ENCODE peak calls at places on chromosomes 1 and 21, in four cellular contexts. One of them, this sample, is unnamed.

GRCh38 chr1:240528566-240528965 is 83.4 kb downstream of the GREM2 start:
- DNase-seq in H1: no peak
- DNase-seq in trophoblast cell: no peak
- DNase-seq in neuronal stem cell: no peak
- DNase-seq in this sample: no peak

GRCh38 chr1:25544819-25545218 is 1.4 kb downstream of the LDLRAP1 start:
- DNase-seq in H1: no peak
- DNase-seq in trophoblast cell: no peak
- DNase-seq in neuronal stem cell: no peak
- DNase-seq in this sample: no peak

GRCh38 chr1:109370712-109371270 is 26.9 kb downstream of the SORT1 start:
- DNase-seq in H1: no peak
- DNase-seq in trophoblast cell: no peak
- DNase-seq in neuronal stem cell: no peak
- DNase-seq in this sample: peak; percentile 93

GRCh38 chr1:94796269-94796668 is 23.9 kb upstream of the SLC44A3 start:
- DNase-seq in H1: no peak
- DNase-seq in trophoblast cell: no peak
- DNase-seq in neuronal stem cell: no peak
- DNase-seq in this sample: no peak

GRCh38 chr1:56758135-56758534 is 61.1 kb downstream of the FYB2 start:
- DNase-seq in H1: peak; percentile 47
- DNase-seq in trophoblast cell: peak; percentile 20
- DNase-seq in neuronal stem cell: peak; percentile 24
- DNase-seq in this sample: no peak

GRCh38 chr1:170168263-170168662 is 22.5 kb downstream of the NTMT2 start:
- DNase-seq in H1: no peak
- DNase-seq in trophoblast cell: no peak
- DNase-seq in neuronal stem cell: no peak
- DNase-seq in this sample: peak; percentile 53

GRCh38 chr1:34199927-34200326 is 23.2 kb downstream of the C1orf94 start:
- DNase-seq in H1: no peak
- DNase-seq in trophoblast cell: peak; percentile 30
- DNase-seq in neuronal stem cell: no peak
- DNase-seq in this sample: no peak

GRCh38 chr1:58392083-58392482 is 154.4 kb downstream of the OMA1 start:
- DNase-seq in H1: no peak
- DNase-seq in trophoblast cell: no peak
- DNase-seq in neuronal stem cell: no peak
- DNase-seq in this sample: no peak

GRCh38 chr1:71365451-71365850 is 284.6 kb upstream of the ZRANB2 start:
- DNase-seq in H1: no peak
- DNase-seq in trophoblast cell: no peak
- DNase-seq in neuronal stem cell: no peak
- DNase-seq in this sample: peak; percentile 9

GRCh38 chr1:185670187-185670627 is 64.0 kb upstream of the HMCN1 start:
- DNase-seq in H1: peak; percentile 62
- DNase-seq in trophoblast cell: peak; percentile 25
- DNase-seq in neuronal stem cell: no peak
- DNase-seq in this sample: peak; percentile 59

GRCh38 chr1:81149649-81150335 is 650.9 kb upstream of the ADGRL2 start:
- DNase-seq in H1: no peak
- DNase-seq in trophoblast cell: no peak
- DNase-seq in neuronal stem cell: no peak
- DNase-seq in this sample: no peak

GRCh38 chr21:37538971-37539590 is 172.5 kb downstream of the DYRK1A start:
- DNase-seq in H1: no peak
- DNase-seq in trophoblast cell: no peak
- DNase-seq in neuronal stem cell: no peak
- DNase-seq in this sample: no peak

GRCh38 chr1:82632164-82632563 is 831.4 kb downstream of the ADGRL2 start:
- DNase-seq in H1: no peak
- DNase-seq in trophoblast cell: no peak
- DNase-seq in neuronal stem cell: no peak
- DNase-seq in this sample: peak; percentile 10

GRCh38 chr1:178613271-178613945 is 100.5 kb downstream of the TEX35 start:
- DNase-seq in H1: no peak
- DNase-seq in trophoblast cell: no peak
- DNase-seq in neuronal stem cell: no peak
- DNase-seq in this sample: no peak

GRCh38 chr1:180057883-180058396 is 96.7 kb upstream of the QSOX1 start:
- DNase-seq in H1: no peak
- DNase-seq in trophoblast cell: no peak
- DNase-seq in neuronal stem cell: no peak
- DNase-seq in this sample: peak; percentile 18

GRCh38 chr1:56496861-56497772 is 82.2 kb downstream of the PLPP3 start:
- DNase-seq in H1: no peak
- DNase-seq in trophoblast cell: no peak
- DNase-seq in neuronal stem cell: no peak
- DNase-seq in this sample: no peak

GRCh38 chr1:8090241-8090702 is 64.2 kb upstream of the ERRFI1 start:
- DNase-seq in H1: no peak
- DNase-seq in trophoblast cell: no peak
- DNase-seq in neuronal stem cell: no peak
- DNase-seq in this sample: peak; percentile 96

GRCh38 chr1:115507256-115507589 is 134.5 kb upstream of the VANGL1 start:
- DNase-seq in H1: no peak
- DNase-seq in trophoblast cell: no peak
- DNase-seq in neuronal stem cell: peak; percentile 26
- DNase-seq in this sample: peak; percentile 43

GRCh38 chr1:31798433-31799195 is 17.2 kb downstream of the SPOCD1 start:
- DNase-seq in H1: no peak
- DNase-seq in trophoblast cell: no peak
- DNase-seq in neuronal stem cell: no peak
- DNase-seq in this sample: peak; percentile 91

GRCh38 chr21:37868896-37869295 is 47.4 kb downstream of the KCNJ6 start:
- DNase-seq in H1: no peak
- DNase-seq in trophoblast cell: peak; percentile 70
- DNase-seq in neuronal stem cell: no peak
- DNase-seq in this sample: peak; percentile 81

GRCh38 chr1:245074232-245074747 is 80.5 kb upstream of the KIF26B start:
- DNase-seq in H1: no peak
- DNase-seq in trophoblast cell: no peak
- DNase-seq in neuronal stem cell: peak; percentile 15
- DNase-seq in this sample: peak; percentile 52

GRCh38 chr1:115838426-115838804 is 2.5 kb downstream of the NHLH2 start:
- DNase-seq in H1: peak; percentile 78
- DNase-seq in trophoblast cell: no peak
- DNase-seq in neuronal stem cell: no peak
- DNase-seq in this sample: no peak

GRCh38 chr1:31765041-31765467 is 914 bp upstream of the ADGRB2 start:
- DNase-seq in H1: no peak
- DNase-seq in trophoblast cell: no peak
- DNase-seq in neuronal stem cell: no peak
- DNase-seq in this sample: no peak

GRCh38 chr1:50416150-50416527 is 7.1 kb downstream of the DMRTA2 start:
- DNase-seq in H1: peak; percentile 64
- DNase-seq in trophoblast cell: no peak
- DNase-seq in neuronal stem cell: no peak
- DNase-seq in this sample: no peak

GRCh38 chr1:1274931-1275431 is 1.3 kb upstream of the UBE2J2 start:
- DNase-seq in H1: no peak
- DNase-seq in trophoblast cell: peak; percentile 45
- DNase-seq in neuronal stem cell: no peak
- DNase-seq in this sample: no peak

GRCh38 chr1:21816602-21817302 is 4.7 kb downstream of the LDLRAD2 start:
- DNase-seq in H1: no peak
- DNase-seq in trophoblast cell: peak; percentile 77
- DNase-seq in neuronal stem cell: no peak
- DNase-seq in this sample: peak; percentile 80

GRCh38 chr1:166485620-166486019 is 318.8 kb upstream of the FAM78B start:
- DNase-seq in H1: no peak
- DNase-seq in trophoblast cell: peak; percentile 56
- DNase-seq in neuronal stem cell: no peak
- DNase-seq in this sample: no peak

GRCh38 chr1:22018583-22019559 is 17.4 kb downstream of the CELA3A start:
- DNase-seq in H1: no peak
- DNase-seq in trophoblast cell: peak; percentile 6
- DNase-seq in neuronal stem cell: no peak
- DNase-seq in this sample: peak; percentile 90

GRCh38 chr21:31509108-31510017 is 150.1 kb upstream of the SOD1 start:
- DNase-seq in H1: peak; percentile 85
- DNase-seq in trophoblast cell: peak; percentile 68
- DNase-seq in neuronal stem cell: no peak
- DNase-seq in this sample: peak; percentile 32

GRCh38 chr1:29125237-29125641 is 1.5 kb upstream of the TMEM200B start:
- DNase-seq in H1: no peak
- DNase-seq in trophoblast cell: no peak
- DNase-seq in neuronal stem cell: peak; percentile 23
- DNase-seq in this sample: no peak

GRCh38 chr1:29122987-29123870 is 474 bp downstream of the TMEM200B start:
- DNase-seq in H1: peak; percentile 75
- DNase-seq in trophoblast cell: no peak
- DNase-seq in neuronal stem cell: peak; percentile 23
- DNase-seq in this sample: peak; percentile 59

GRCh38 chr1:29126198-29126597 is 2.5 kb upstream of the TMEM200B start:
- DNase-seq in H1: no peak
- DNase-seq in trophoblast cell: no peak
- DNase-seq in neuronal stem cell: no peak
- DNase-seq in this sample: no peak

GRCh38 chr1:29123871-29124365 is at the start of gene TMEM200B:
- DNase-seq in H1: no peak
- DNase-seq in trophoblast cell: no peak
- DNase-seq in neuronal stem cell: no peak
- DNase-seq in this sample: no peak

GRCh38 chr1:29124366-29125236 is 898 bp upstream of the TMEM200B start:
- DNase-seq in H1: peak; percentile 93
- DNase-seq in trophoblast cell: peak; percentile 63
- DNase-seq in neuronal stem cell: peak; percentile 74
- DNase-seq in this sample: peak; percentile 85
- H4K91ac ChIP-seq in H1: peak overlapping the region; percentile 98
- H4K91ac ChIP-seq in trophoblast cell: peak overlapping the region; percentile 98
- H4K91ac ChIP-seq in neuronal stem cell: no peak overlapping the region
- H4K91ac ChIP-seq in this sample: peak overlapping the region; percentile 52

GRCh38 chr1:203521071-203521794 is 27.3 kb downstream of the OPTC start:
- DNase-seq in H1: no peak
- DNase-seq in trophoblast cell: no peak
- DNase-seq in neuronal stem cell: no peak
- DNase-seq in this sample: no peak

GRCh38 chr1:203520315-203520714 is 26.4 kb downstream of the OPTC start:
- DNase-seq in H1: no peak
- DNase-seq in trophoblast cell: no peak
- DNase-seq in neuronal stem cell: no peak
- DNase-seq in this sample: peak; percentile 70

GRCh38 chr1:203519053-203519770 is 25.3 kb downstream of the OPTC start:
- DNase-seq in H1: no peak
- DNase-seq in trophoblast cell: peak; percentile 74
- DNase-seq in neuronal stem cell: no peak
- DNase-seq in this sample: no peak

GRCh38 chr1:203518541-203518940 is 24.6 kb downstream of the OPTC start:
- DNase-seq in H1: no peak
- DNase-seq in trophoblast cell: no peak
- DNase-seq in neuronal stem cell: no peak
- DNase-seq in this sample: no peak

DNA sequence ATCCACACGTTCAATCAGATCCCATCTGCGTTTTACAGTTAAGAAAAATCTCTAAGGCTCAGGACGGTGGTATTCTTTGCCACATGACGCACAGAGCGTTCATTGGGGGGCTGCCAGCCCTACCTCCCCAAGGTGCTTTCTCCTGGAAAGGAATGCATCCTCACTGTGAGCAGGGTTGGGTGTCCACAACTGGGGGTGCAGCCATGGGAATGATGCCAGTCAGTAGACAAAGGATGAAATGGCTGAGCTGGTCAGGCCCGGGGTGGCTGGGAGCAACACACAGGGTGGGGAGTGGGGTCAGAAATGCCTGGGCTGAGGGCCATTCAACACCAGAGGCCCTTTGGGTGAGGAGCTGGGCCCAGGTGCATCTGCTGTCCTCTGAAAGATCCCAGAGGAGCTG is 25.9 kb downstream of the OPTC start:
- DNase-seq in H1: no peak
- DNase-seq in trophoblast cell: no peak
- DNase-seq in neuronal stem cell: no peak
- DNase-seq in this sample: no peak
- H2BK12ac ChIP-seq in H1: peak overlapping the region; percentile 98
- H2BK12ac ChIP-seq in trophoblast cell: peak overlapping the region; percentile 44
- H2BK12ac ChIP-seq in neuronal stem cell: no peak overlapping the region
- H2BK12ac ChIP-seq in this sample: no peak overlapping the region

GRCh38 chr1:221097479-221098281 is 218.4 kb downstream of the HLX start:
- DNase-seq in H1: no peak
- DNase-seq in trophoblast cell: peak; percentile 80
- DNase-seq in neuronal stem cell: no peak
- DNase-seq in this sample: peak; percentile 99

GRCh38 chr1:221099747-221100146 is 220.5 kb downstream of the HLX start:
- DNase-seq in H1: no peak
- DNase-seq in trophoblast cell: no peak
- DNase-seq in neuronal stem cell: no peak
- DNase-seq in this sample: no peak

GRCh38 chr1:221101792-221102191 is 222.5 kb downstream of the HLX start:
- DNase-seq in H1: no peak
- DNase-seq in trophoblast cell: no peak
- DNase-seq in neuronal stem cell: no peak
- DNase-seq in this sample: peak; percentile 60

GRCh38 chr1:221100196-221100950 is 221.1 kb downstream of the HLX start:
- DNase-seq in H1: no peak
- DNase-seq in trophoblast cell: no peak
- DNase-seq in neuronal stem cell: no peak
- DNase-seq in this sample: peak; percentile 93

GRCh38 chr1:221098462-221099406 is 219.5 kb downstream of the HLX start:
- DNase-seq in H1: no peak
- DNase-seq in trophoblast cell: peak; percentile 33
- DNase-seq in neuronal stem cell: no peak
- DNase-seq in this sample: peak; percentile 72
- H3K4me3 ChIP-seq in H1: no peak overlapping the region
- H3K4me3 ChIP-seq in trophoblast cell: no peak overlapping the region
- H3K4me3 ChIP-seq in neuronal stem cell: no peak overlapping the region
- H3K4me3 ChIP-seq in this sample: peak overlapping the region; percentile 17

DNA sequence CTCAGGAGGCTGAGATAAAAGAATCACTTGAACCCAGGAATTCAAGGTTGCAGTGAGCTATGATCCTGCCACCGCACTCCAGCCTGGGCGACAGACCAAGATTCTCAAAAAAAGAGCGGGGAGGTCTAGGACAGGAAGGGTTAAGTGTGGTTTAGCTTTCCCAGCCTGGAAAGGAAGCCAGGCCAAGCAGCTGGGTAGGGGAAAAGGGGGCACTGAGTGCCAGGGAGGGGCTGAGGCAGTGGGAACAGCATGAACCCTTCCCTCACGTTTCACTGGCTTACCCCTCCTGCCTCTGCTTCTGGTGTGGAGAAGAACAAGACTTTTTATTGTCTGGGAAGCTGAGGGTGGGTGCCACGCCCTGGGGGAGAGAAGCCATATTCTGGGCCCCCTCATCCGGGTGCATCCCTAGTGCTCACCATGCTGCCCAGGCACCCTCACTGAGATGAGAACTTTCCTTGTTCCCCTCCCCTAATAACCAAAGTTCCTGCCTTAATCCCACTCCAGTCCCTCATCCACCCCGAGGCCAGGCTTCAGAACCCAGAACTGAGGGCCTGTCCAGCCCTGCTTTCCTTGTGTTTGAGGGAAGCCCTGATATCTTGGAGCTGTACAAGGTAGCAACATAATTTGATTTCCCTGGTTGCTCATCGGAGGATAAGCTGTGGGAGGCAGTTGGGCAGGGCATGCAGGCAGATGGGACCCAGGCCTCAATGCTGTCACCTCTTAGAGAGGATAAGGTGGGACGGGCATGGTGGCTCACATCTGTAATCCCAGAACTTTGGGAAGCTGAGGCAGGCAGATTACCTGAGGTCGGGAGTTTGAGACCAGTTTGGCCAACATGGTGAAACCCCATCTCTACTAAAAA is 2.0 kb upstream of the LMNA start:
- DNase-seq in H1: no peak
- DNase-seq in trophoblast cell: no peak
- DNase-seq in neuronal stem cell: no peak
- DNase-seq in this sample: no peak
- H4K91ac ChIP-seq in H1: no peak overlapping the region
- H4K91ac ChIP-seq in trophoblast cell: peak overlapping the region; percentile 45
- H4K91ac ChIP-seq in neuronal stem cell: no peak overlapping the region
- H4K91ac ChIP-seq in this sample: peak overlapping the region; percentile 84